ENCODE peak calls at places on chromosome 16, in eight cellular contexts. A, U, F, V, S, X, P and Z are unnamed samples.

GRCh38 chr16:31487720-31488629 is 5.1 kb downstream of the SLC5A2 start:
- DNase-seq in A (peak; percentile 69), U (peak; percentile 59), F (no peak), V (no peak), S (peak; percentile 39), X (no peak), P (peak; percentile 39), Z (peak; percentile 65)

GRCh38 chr16:69917739-69918138 is 33.4 kb upstream of the CLEC18A start:
- DNase-seq in A (no peak), U (no peak), F (no peak), V (peak; percentile 91), S (no peak), X (no peak), P (no peak), Z (peak; percentile 56)

GRCh38 chr16:89293276-89294143 is 76.0 kb downstream of the ZNF778 start:
- DNase-seq in A (no peak), U (no peak), F (no peak), V (no peak), S (no peak), X (no peak), P (no peak), Z (no peak)

GRCh38 chr16:66262253-66263167 is 104.0 kb upstream of the CDH5 start:
- DNase-seq in A (no peak), U (no peak), F (no peak), V (peak; percentile 2), S (no peak), X (no peak), P (no peak), Z (peak; percentile 37)

GRCh38 chr16:50152386-50152806 is 710 bp upstream of the TENT4B start:
- DNase-seq in A (peak; percentile 83), U (peak; percentile 78), F (no peak), V (no peak), S (peak; percentile 20), X (no peak), P (peak; percentile 55), Z (no peak)

GRCh38 chr16:4378202-4378666 is 6.6 kb downstream of the VASN start:
- DNase-seq in A (no peak), U (no peak), F (no peak), V (no peak), S (no peak), X (no peak), P (no peak), Z (no peak)

GRCh38 chr16:89729863-89730574 is 8.7 kb downstream of the ZNF276 start:
- DNase-seq in A (no peak), U (no peak), F (no peak), V (no peak), S (no peak), X (no peak), P (no peak), Z (no peak)

GRCh38 chr16:9308300-9309209 is 217.1 kb downstream of the HAPSTR1 start:
- DNase-seq in A (no peak), U (no peak), F (no peak), V (no peak), S (peak; percentile 26), X (no peak), P (no peak), Z (no peak)

GRCh38 chr16:62036101-62036806 is at the start of gene CDH8:
- DNase-seq in A (no peak), U (no peak), F (peak; percentile 31), V (no peak), S (no peak), X (no peak), P (no peak), Z (no peak)

GRCh38 chr16:72818286-72818845 is 229.6 kb downstream of the ZFHX3 start:
- DNase-seq in A (no peak), U (no peak), F (no peak), V (no peak), S (no peak), X (no peak), P (no peak), Z (no peak)

GRCh38 chr16:592518-593306 is 2.8 kb downstream of the RAB40C start:
- DNase-seq in A (no peak), U (no peak), F (peak; percentile 73), V (no peak), S (peak; percentile 89), X (peak; percentile 38), P (no peak), Z (peak; percentile 58)